ENCODE peak calls at places on chromosomes 2 and 18, in five cellular contexts. One of them, this sample, is unnamed.

GRCh38 chr2:1855150-1855549 is 110.8 kb upstream of the PXDN start:
- DNase-seq in AG09309: no peak
- DNase-seq in psoas muscle: no peak
- DNase-seq in coronary artery: no peak
- DNase-seq in prostate gland: no peak
- DNase-seq in this sample: no peak

GRCh38 chr2:45570671-45571334 is 40.3 kb downstream of the SRBD1 start:
- DNase-seq in AG09309: no peak
- DNase-seq in psoas muscle: no peak
- DNase-seq in coronary artery: no peak
- DNase-seq in prostate gland: no peak
- DNase-seq in this sample: no peak

GRCh38 chr2:134405641-134406081 is 151.8 kb downstream of the MGAT5 start:
- DNase-seq in AG09309: no peak
- DNase-seq in psoas muscle: no peak
- DNase-seq in coronary artery: no peak
- DNase-seq in prostate gland: no peak
- DNase-seq in this sample: no peak

GRCh38 chr2:163182764-163183354 is 344.3 kb upstream of the KCNH7 start:
- DNase-seq in AG09309: no peak
- DNase-seq in psoas muscle: no peak
- DNase-seq in coronary artery: no peak
- DNase-seq in prostate gland: no peak
- DNase-seq in this sample: no peak

GRCh38 chr2:31205186-31205585 is 12.1 kb downstream of the CAPN14 start:
- DNase-seq in AG09309: no peak
- DNase-seq in psoas muscle: no peak
- DNase-seq in coronary artery: no peak
- DNase-seq in prostate gland: no peak
- DNase-seq in this sample: no peak

GRCh38 chr2:202140522-202141292 is 67.7 kb downstream of the KIAA2012 start:
- DNase-seq in AG09309: no peak
- DNase-seq in psoas muscle: no peak
- DNase-seq in coronary artery: no peak
- DNase-seq in prostate gland: no peak
- DNase-seq in this sample: no peak

GRCh38 chr2:120541553-120541932 is 194.1 kb upstream of the GLI2 start:
- DNase-seq in AG09309: peak
- DNase-seq in psoas muscle: peak
- DNase-seq in coronary artery: no peak
- DNase-seq in prostate gland: no peak
- DNase-seq in this sample: no peak

GRCh38 chr2:74696758-74697327 is 42.8 kb downstream of the SEMA4F start:
- DNase-seq in AG09309: peak
- DNase-seq in psoas muscle: no peak
- DNase-seq in coronary artery: no peak
- DNase-seq in prostate gland: no peak
- DNase-seq in this sample: no peak

GRCh38 chr2:117212562-117212961 is 601.9 kb upstream of the DDX18 start:
- DNase-seq in AG09309: no peak
- DNase-seq in psoas muscle: no peak
- DNase-seq in coronary artery: no peak
- DNase-seq in prostate gland: no peak
- DNase-seq in this sample: no peak

GRCh38 chr18:48133675-48134251 is 203.3 kb upstream of the SMAD2 start:
- DNase-seq in AG09309: no peak
- DNase-seq in psoas muscle: no peak
- DNase-seq in coronary artery: no peak
- DNase-seq in prostate gland: peak
- DNase-seq in this sample: no peak

GRCh38 chr2:163312723-163313122 is 423.1 kb downstream of the FIGN start:
- DNase-seq in AG09309: no peak
- DNase-seq in psoas muscle: no peak
- DNase-seq in coronary artery: no peak
- DNase-seq in prostate gland: no peak
- DNase-seq in this sample: no peak

GRCh38 chr2:132448771-132449170 is 32.2 kb downstream of the GPR39 start:
- DNase-seq in AG09309: no peak
- DNase-seq in psoas muscle: no peak
- DNase-seq in coronary artery: no peak
- DNase-seq in prostate gland: no peak
- DNase-seq in this sample: no peak

GRCh38 chr2:236661064-236661761 is 91.6 kb downstream of the ACKR3 start:
- DNase-seq in AG09309: no peak
- DNase-seq in psoas muscle: no peak
- DNase-seq in coronary artery: peak
- DNase-seq in prostate gland: no peak
- DNase-seq in this sample: peak

DNA sequence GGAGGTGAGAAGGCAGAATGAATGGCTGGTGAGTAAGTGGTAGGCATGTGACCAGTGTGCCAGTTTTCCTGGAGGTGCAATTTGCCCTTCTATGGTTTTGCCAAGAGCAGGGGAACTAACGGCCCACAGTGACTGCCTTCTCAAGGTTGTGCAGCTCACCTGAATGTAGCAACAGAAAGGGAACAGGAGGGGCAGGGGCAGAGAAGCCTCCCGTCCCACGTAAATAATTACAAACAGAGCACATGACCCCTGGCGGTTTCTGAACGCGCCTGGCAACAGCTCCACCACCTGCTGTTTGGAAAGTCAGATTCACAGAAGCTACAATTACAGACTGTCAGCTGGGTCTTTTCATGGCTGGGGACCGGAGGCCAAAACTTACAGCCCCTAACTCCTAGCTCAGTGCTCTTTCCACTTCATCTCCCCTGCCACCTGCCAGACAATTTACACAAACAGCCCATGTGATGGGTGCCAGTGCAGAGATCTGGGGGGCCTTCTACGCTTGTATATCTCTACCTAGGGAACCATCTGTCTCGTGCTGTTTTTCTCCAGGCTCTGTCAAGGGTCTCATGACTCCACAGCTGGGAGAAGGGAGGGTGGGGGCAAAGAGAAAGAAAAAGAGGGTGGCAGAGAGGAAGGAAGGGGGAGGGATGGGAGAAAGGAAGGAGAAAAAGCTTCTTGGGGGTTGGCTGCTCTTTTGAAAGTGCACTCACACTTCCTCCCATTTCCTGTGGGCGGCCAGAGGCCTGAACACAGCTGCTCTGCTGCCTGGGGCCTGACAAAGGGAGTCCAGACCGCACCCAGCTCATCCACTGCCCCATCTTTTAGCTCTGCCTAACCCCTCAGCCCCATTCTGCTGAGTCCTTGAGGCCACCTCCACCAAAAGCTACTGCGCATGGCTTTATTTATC is 69.5 kb downstream of the POLR1A start:
- DNase-seq in AG09309: no peak
- DNase-seq in psoas muscle: peak
- DNase-seq in coronary artery: no peak
- DNase-seq in prostate gland: peak
- DNase-seq in this sample: peak
- TF ChIP-seq CTCF in AG09309: peak
- TF ChIP-seq CTCF in psoas muscle: peak
- TF ChIP-seq CTCF in coronary artery: no peak
- TF ChIP-seq CTCF in prostate gland: no peak
- TF ChIP-seq CTCF in this sample: peak

DNA sequence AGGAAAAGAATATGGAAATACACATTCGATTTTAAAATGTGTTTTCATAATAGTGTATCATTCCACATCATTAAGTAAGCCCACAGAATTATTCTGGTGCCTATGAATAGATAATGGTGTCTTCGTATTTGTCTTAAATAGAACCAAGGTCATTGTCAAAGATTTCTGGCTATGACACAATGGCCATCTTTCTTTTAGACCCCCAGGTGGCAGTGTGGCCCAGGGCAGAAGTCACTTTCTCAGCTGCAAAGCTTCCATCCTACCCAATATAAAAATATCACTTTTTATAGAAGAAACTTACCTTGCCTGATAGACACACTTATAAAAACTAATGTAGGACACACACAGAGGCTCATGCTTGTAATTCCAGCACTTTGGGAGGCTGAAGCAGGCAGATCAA is 57.5 kb downstream of the ZRANB3 start:
- DNase-seq in AG09309: no peak
- DNase-seq in psoas muscle: no peak
- DNase-seq in coronary artery: no peak
- DNase-seq in prostate gland: no peak
- DNase-seq in this sample: no peak
- TF ChIP-seq CTCF in AG09309: peak
- TF ChIP-seq CTCF in psoas muscle: peak
- TF ChIP-seq CTCF in coronary artery: no peak
- TF ChIP-seq CTCF in prostate gland: no peak
- TF ChIP-seq CTCF in this sample: peak

GRCh38 chr18:28176674-28176932 is 327 bp downstream of the CDH2 start:
- DNase-seq in AG09309: no peak
- DNase-seq in psoas muscle: no peak
- DNase-seq in coronary artery: no peak
- DNase-seq in prostate gland: no peak
- DNase-seq in this sample: no peak

GRCh38 chr18:28175930-28176673 is 828 bp downstream of the CDH2 start:
- DNase-seq in AG09309: no peak
- DNase-seq in psoas muscle: no peak
- DNase-seq in coronary artery: no peak
- DNase-seq in prostate gland: no peak
- DNase-seq in this sample: no peak

GRCh38 chr18:28177828-28178635 is 1.1 kb upstream of the CDH2 start:
- DNase-seq in AG09309: no peak
- DNase-seq in psoas muscle: peak
- DNase-seq in coronary artery: peak
- DNase-seq in prostate gland: peak
- DNase-seq in this sample: no peak

GRCh38 chr18:28178720-28179119 is 1.8 kb upstream of the CDH2 start:
- DNase-seq in AG09309: no peak
- DNase-seq in psoas muscle: no peak
- DNase-seq in coronary artery: no peak
- DNase-seq in prostate gland: no peak
- DNase-seq in this sample: no peak

DNA sequence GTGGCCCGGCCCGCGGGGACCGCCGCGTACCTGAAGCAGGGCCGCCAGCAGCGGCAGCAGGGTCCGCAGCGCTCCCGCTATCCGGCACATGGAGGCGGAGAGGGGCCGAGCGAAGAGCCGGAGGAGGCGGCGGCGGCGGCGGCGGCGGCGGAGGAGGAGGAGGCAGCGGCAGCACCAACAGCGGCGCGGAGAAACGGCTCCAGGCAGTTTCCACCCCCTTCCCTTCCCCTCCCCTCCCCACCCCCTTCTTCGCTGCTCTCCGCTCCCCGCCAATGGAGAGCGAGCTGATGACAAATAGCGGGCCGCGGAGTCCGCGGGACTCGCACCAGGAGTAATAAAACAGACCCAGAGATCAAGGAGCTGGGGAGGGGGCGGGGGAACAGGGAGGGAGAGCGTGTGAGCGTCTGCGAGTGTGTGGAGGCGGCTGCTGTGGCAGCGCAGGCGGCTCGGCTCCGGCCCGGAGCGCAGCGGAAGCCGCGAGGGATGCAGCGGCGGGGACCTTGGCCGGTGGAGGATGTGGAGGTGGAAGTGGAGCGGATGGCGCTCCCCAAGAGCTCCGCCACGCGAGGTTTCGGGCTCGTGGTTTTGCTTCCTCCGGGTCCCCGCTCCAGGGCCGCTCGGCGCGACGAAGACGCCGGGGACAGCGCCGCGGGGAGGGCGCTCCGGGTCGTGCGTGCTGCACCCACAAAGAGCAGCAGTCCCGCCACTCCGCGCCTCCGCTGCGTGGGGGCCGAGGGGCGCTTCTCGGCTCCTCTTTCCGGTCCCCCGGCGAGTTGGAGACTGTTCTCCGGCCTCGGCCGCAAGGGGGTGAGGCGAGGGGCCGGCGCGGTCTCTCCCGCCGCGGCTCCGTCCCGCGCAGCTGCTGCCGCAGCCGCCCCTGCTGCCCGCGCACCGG is at the start of gene CDH2:
- DNase-seq in AG09309: peak
- DNase-seq in psoas muscle: peak
- DNase-seq in coronary artery: peak
- DNase-seq in prostate gland: no peak
- DNase-seq in this sample: no peak
- TF ChIP-seq CTCF in AG09309: no peak
- TF ChIP-seq CTCF in psoas muscle: no peak
- TF ChIP-seq CTCF in coronary artery: no peak
- TF ChIP-seq CTCF in prostate gland: no peak
- TF ChIP-seq CTCF in this sample: no peak

DNA sequence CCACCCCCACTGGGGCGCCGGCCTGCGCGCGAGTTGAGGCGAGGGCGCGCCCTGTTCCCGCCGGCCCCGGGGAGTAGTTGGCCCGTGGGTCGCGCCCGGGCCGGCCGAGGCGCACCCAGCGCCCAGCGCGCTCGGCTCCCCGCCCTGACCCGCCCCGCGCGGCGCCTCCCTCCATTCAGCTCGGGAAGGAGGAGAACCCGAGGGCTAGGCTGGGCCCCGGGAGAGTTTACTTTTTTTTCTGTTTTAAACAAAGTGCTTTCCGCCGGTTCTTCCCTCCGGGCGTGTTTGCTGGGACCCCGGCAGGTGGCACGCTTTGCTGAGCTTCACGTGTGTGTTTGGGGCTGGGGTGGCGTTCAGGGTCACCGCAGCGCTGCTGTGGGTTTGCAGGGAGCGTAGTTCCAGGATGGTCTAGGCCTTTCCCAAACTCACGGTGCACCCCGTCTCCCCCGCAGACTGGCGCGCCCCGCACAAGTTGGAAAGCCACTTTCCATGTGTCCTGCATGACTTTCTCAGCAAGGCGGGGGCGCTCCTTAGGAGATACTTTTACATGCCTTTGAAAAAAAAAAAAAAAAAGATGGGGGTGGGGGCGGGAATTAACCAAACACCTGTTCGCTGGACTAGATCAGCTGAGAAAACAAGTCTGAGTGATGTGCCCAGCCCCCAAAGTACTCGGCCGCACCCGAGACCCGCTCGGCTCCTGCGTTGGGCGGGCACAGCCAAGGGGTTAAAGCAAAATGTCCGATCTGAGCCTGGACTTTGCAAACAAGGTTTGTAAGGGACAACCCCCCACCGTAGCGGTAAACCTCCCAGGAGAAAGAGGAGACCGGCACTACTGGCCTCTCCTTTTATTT is 829 bp downstream of the ITGA6 start:
- DNase-seq in AG09309: no peak
- DNase-seq in psoas muscle: peak
- DNase-seq in coronary artery: no peak
- DNase-seq in prostate gland: peak
- DNase-seq in this sample: no peak
- TF ChIP-seq CTCF in AG09309: peak
- TF ChIP-seq CTCF in psoas muscle: no peak
- TF ChIP-seq CTCF in coronary artery: no peak
- TF ChIP-seq CTCF in prostate gland: peak
- TF ChIP-seq CTCF in this sample: peak